ENCODE peak calls at places on chromosome 14, in eight cellular contexts. Y is fibroblast of lung, F is uterus, C is psoas muscle, X is ascending aorta, I is adrenal gland, R is AG04450, N is fibroblast of mammary gland. G is an unnamed sample.

GRCh38 chr14:61588419-61588901 is 106.9 kb upstream of the HIF1A start:
- DNase-seq in Y (peak), F (no peak), C (no peak), X (no peak), I (peak), R (no peak), N (peak), G (no peak)

GRCh38 chr14:77023001-77023996 is 5.2 kb downstream of the IRF2BPL start:
- DNase-seq in Y (peak), F (peak), C (no peak), X (no peak), I (peak), R (no peak), N (no peak), G (peak)

GRCh38 chr14:53855127-53855526 is 101.5 kb downstream of the BMP4 start:
- DNase-seq in Y (no peak), F (no peak), C (no peak), X (no peak), I (no peak), R (no peak), N (no peak), G (no peak)

GRCh38 chr14:78836777-78837176 is 666.6 kb downstream of the NRXN3 start:
- DNase-seq in Y (peak), F (no peak), C (peak), X (no peak), I (peak), R (no peak), N (peak), G (peak)

GRCh38 chr14:64423987-64424386 is 35.8 kb downstream of the MTHFD1 start:
- DNase-seq in Y (peak), F (no peak), C (no peak), X (no peak), I (no peak), R (no peak), N (peak), G (no peak)

GRCh38 chr14:35687335-35687939 is 121.7 kb downstream of the RALGAPA1 start:
- DNase-seq in Y (peak), F (no peak), C (no peak), X (no peak), I (no peak), R (peak), N (peak), G (peak)

GRCh38 chr14:76282581-76282980 is 93.4 kb upstream of the ESRRB start:
- DNase-seq in Y (no peak), F (no peak), C (no peak), X (no peak), I (no peak), R (no peak), N (no peak), G (no peak)

GRCh38 chr14:55098561-55098898 is 30.5 kb upstream of the LGALS3 start:
- DNase-seq in Y (no peak), F (no peak), C (no peak), X (no peak), I (no peak), R (no peak), N (no peak), G (no peak)

GRCh38 chr14:105240811-105241576 is 7.3 kb upstream of the BTBD6 start:
- DNase-seq in Y (no peak), F (no peak), C (no peak), X (no peak), I (no peak), R (no peak), N (no peak), G (no peak)

GRCh38 chr14:79856357-79856756 is 354.9 kb downstream of the DIO2 start:
- DNase-seq in Y (no peak), F (no peak), C (no peak), X (no peak), I (no peak), R (no peak), N (peak), G (peak)

GRCh38 chr14:90639641-90640040 is 176.6 kb downstream of the TTC7B start:
- DNase-seq in Y (no peak), F (no peak), C (no peak), X (no peak), I (no peak), R (no peak), N (no peak), G (no peak)

GRCh38 chr14:38404100-38404541 is 148.2 kb upstream of the CLEC14A start:
- DNase-seq in Y (peak), F (no peak), C (no peak), X (no peak), I (no peak), R (peak), N (peak), G (peak)

GRCh38 chr14:52730708-52731111 is 744 bp downstream of the STYX start:
- DNase-seq in Y (peak), F (no peak), C (no peak), X (no peak), I (no peak), R (no peak), N (peak), G (no peak)

GRCh38 chr14:78157855-78158436 is 12.2 kb upstream of the NRXN3 start:
- DNase-seq in Y (no peak), F (no peak), C (no peak), X (no peak), I (peak), R (no peak), N (peak), G (peak)

GRCh38 chr14:89750206-89750867 is 204.2 kb downstream of the EFCAB11 start:
- DNase-seq in Y (peak), F (no peak), C (no peak), X (no peak), I (no peak), R (peak), N (peak), G (peak)

GRCh38 chr14:100878271-100879146 is 25.0 kb downstream of the RTL1 start:
- DNase-seq in Y (no peak), F (no peak), C (no peak), X (no peak), I (no peak), R (no peak), N (no peak), G (no peak)

GRCh38 chr14:80930836-80931389 is 10.6 kb downstream of the CEP128 start:
- DNase-seq in Y (peak), F (no peak), C (no peak), X (no peak), I (no peak), R (peak), N (peak), G (peak)

GRCh38 chr14:89912667-89913211 is 41.8 kb downstream of the EFCAB11 start:
- DNase-seq in Y (peak), F (peak), C (no peak), X (no peak), I (peak), R (peak), N (peak), G (peak)

GRCh38 chr14:77314043-77314442 is 6.6 kb downstream of the POMT2 start:
- DNase-seq in Y (peak), F (no peak), C (no peak), X (no peak), I (peak), R (peak), N (peak), G (peak)

GRCh38 chr14:24141030-24141880 is at the start of gene EMC9:
- DNase-seq in Y (peak), F (peak), C (peak), X (peak), I (peak), R (peak), N (peak), G (peak)

DNA sequence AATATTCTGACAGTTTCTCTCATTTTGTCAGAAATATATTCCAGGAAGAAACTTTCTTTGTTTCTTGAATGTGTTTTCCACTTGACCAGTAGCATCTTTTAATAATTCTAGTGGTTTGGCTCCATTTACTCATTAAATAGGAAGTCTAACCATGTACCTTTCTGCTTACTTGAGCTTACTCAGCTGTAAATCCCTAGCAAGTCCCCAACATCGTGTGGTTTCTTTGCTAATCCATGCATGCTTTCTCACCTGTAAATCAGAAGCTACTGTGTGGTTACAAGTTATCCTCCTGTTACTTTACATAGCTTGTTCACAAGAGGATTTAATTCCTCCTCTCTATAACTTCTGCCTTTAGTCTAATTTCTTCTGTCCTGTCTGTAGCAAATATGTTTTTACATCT is 227.7 kb downstream of the FSCB start:
- DNase-seq in Y (no peak), F (no peak), C (no peak), X (no peak), I (no peak), R (no peak), N (no peak), G (no peak)
- TF ChIP-seq CTCF in Y (no peak), F (no peak), C (no peak), X (no peak), I (no peak), R (no peak), N (no peak), G (no peak)

DNA sequence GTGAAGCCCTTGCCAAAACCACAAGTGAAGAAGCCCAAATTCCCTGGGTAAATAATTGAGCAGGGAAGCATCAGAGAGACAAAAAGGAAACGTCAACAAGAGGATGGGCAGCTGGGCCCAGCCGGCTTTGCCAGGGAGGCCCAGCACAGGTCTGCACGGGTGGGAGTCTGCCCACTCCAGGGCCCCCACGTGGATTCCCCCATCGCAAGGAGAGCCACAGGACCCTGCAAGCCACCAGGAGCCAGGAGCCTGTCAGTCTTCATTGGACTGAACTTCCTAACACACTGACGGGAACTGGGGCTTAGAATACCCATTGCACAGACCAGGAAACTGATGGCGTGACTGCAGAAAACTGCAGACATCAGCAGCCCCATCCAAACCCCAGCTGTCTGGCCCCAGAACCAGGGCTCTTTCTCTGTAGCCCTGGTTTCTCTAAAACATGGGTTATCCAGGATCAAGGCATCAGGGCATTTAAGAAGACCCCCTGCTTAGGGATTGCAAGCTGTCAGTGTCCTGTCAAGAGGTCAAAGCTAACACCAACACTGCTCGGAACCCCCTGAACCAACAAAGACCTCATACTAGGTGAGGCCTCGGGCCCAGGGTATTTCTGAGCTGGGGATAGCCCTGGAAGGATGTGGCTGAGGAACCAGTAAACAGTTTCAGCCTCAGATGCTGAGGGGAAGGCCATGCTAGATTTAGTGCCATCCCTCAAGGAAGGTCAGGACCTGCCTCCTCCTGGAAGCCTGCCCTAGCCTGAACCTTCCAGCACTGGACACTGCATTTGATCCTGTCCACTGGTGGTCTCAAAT is 39.4 kb downstream of the BCL11B start:
- DNase-seq in Y (no peak), F (no peak), C (no peak), X (no peak), I (no peak), R (no peak), N (no peak), G (no peak)
- H3K4me3 ChIP-seq in Y (no peak), F (no peak), C (no peak), X (no peak), I (no peak), R (no peak), N (no peak), G (no peak)

DNA sequence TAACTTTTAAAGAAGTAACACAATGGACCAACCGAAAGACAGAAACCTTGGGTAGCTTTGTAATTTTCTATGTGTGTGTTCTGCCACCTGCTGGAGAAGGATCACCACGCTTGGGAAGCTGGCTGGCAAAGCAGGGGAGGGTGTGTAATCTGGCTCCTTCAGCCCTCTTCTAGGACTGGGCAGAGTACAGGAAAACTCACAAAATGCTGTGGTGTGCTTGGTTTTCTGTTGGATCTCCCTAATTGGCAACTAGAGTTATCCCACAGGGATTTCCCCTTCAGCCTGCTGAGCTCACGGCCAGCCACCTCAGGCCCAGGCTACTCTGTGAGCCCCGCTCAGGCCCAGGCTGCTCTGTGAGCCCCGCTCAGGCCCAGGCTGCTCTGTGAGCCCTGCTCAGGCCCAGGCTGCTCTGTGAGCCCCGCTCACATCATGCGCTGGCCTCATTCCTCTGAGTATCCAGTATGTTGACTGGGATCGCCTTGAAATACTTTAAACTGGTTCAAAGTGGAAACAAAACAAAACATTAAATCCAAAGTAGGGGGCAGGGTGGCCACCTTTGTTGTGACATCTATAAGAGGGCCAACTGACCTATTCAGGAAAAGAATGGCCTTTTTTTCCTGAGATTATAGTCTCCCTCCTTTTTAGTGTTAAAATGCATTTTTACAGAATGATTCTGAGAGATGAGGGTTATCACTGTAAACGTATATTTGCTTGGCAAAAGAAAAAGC is 52.0 kb upstream of the RNU6-8 start:
- DNase-seq in Y (peak), F (peak), C (peak), X (peak), I (peak), R (peak), N (peak), G (peak)
- TF ChIP-seq CTCF in Y (peak), F (peak), C (peak), X (peak), I (peak), R (peak), N (peak), G (peak)

DNA sequence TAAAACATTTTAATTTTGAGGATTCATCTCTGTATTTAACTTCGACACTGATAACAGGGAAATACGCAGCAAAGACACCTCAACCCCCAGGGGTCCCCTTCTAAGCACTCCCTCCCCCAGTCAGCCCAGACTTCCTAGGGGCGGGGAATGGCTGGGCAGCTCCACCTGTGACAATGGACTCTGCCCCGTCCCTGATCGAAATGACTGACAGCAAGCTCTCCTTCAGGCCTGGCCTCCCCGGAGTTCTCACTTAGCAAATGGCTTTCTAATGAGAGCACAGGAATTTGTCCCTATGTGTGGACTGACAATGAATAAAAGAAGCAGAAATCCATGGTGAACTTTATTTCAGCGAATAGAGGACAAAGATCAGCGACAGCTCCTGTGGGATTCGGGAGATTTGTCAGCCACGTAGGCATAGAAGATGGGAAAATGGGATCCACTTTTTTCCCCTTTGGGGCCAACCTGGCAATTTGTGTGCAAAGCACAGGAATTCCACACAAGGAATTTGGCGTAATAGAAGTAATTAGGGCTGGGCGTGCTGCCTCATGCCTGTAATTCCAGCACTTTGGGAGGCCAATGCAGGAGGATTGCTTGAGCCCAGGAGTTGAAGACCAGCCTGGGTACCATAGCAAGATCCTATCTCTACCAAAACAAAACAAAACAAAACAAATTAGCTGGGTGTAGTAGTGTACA is 63.8 kb downstream of the TNFAIP2 start:
- DNase-seq in Y (no peak), F (no peak), C (no peak), X (no peak), I (no peak), R (no peak), N (no peak), G (no peak)
- H3K4me3 ChIP-seq in Y (no peak), F (no peak), C (no peak), X (no peak), I (no peak), R (no peak), N (no peak), G (no peak)

GRCh38 chr14:21721504-21721903 is 47.9 kb upstream of the OR4E1 start:
- DNase-seq in Y (no peak), F (no peak), C (no peak), X (no peak), I (no peak), R (no peak), N (no peak), G (no peak)
- TF ChIP-seq CTCF in Y (no peak), F (no peak), C (no peak), X (no peak), I (no peak), R (no peak), N (no peak), G (no peak)